ENCODE peak calls at places on chromosome X, in ten cellular contexts. M, D, X, P, Z, E, R, I, L and F are unnamed samples.

GRCh38 chrX:139204576-139204902 is 326.0 kb upstream of the F9 start:
- DNase-seq in I (no peak), X (no peak), L (no peak), Z (no peak), D (no peak), P (no peak), E (no peak), R (no peak), M (no peak), F (no peak)

GRCh38 chrX:20461576-20461975 is 194.9 kb upstream of the RPS6KA3 start:
- DNase-seq in X (no peak), I (no peak), L (no peak), P (no peak), D (no peak), Z (no peak), E (peak), M (no peak), R (no peak), F (no peak)

GRCh38 chrX:133544105-133544504 is 128.8 kb upstream of the GPC4 start:
- DNase-seq in I (no peak), X (no peak), D (no peak), P (no peak), E (peak), Z (peak), L (no peak), M (no peak), R (peak), F (no peak)

GRCh38 chrX:27966955-27967354 is 14.3 kb downstream of the DCAF8L1 start:
- DNase-seq in M (no peak), E (peak), X (no peak), Z (no peak), R (peak), D (no peak), L (no peak), I (no peak), P (no peak), F (no peak)

GRCh38 chrX:154727418-154728323 is 23.2 kb downstream of the GAB3 start:
- DNase-seq in E (peak), L (peak), P (peak), R (peak), I (peak), X (no peak), D (peak), M (no peak), Z (peak), F (no peak)

GRCh38 chrX:154011376-154012335 is 8.0 kb downstream of the IRAK1 start:
- DNase-seq in E (no peak), X (no peak), D (no peak), Z (no peak), P (no peak), M (no peak), L (no peak), R (no peak), I (no peak), F (no peak)

GRCh38 chrX:120791013-120791643 is 84.5 kb downstream of the CT47B1 start:
- DNase-seq in P (no peak), D (peak), R (peak), X (no peak), M (no peak), L (peak), Z (no peak), E (peak), I (peak), F (no peak)

GRCh38 chrX:118973389-118974087 is 880 bp upstream of the LONRF3 start:
- DNase-seq in D (peak), I (no peak), P (peak), Z (peak), E (no peak), X (no peak), M (peak), R (peak), L (peak), F (no peak)

GRCh38 chrX:105837227-105837626 is 14.9 kb downstream of the NRK start:
- DNase-seq in M (no peak), X (no peak), E (peak), L (no peak), R (peak), P (no peak), I (peak), D (no peak), Z (no peak), F (no peak)

GRCh38 chrX:20066968-20067708 is 49.6 kb downstream of the MAP7D2 start:
- DNase-seq in R (peak), X (peak), M (no peak), Z (no peak), D (peak), E (peak), L (no peak), I (no peak), P (no peak), F (no peak)

GRCh38 chrX:13000311-13000811 is 25.5 kb downstream of the TMSB4X start:
- DNase-seq in X (no peak), P (no peak), I (no peak), R (no peak), Z (no peak), L (no peak), E (no peak), M (no peak), D (peak), F (no peak)

GRCh38 chrX:44675364-44676024 is 132.8 kb upstream of the FUNDC1 start:
- DNase-seq in R (peak), Z (peak), P (no peak), M (no peak), E (peak), X (peak), L (no peak), I (no peak), D (peak), F (no peak)

GRCh38 chrX:53445977-53446376 is 11.8 kb upstream of the HSD17B10 start:
- DNase-seq in I (no peak), L (no peak), E (peak), M (no peak), X (peak), D (peak), Z (no peak), P (peak), R (peak), F (no peak)

GRCh38 chrX:31074522-31074921 is 2.7 kb upstream of the FTHL17 start:
- DNase-seq in X (no peak), I (no peak), L (no peak), P (no peak), M (no peak), E (no peak), Z (no peak), R (no peak), D (no peak), F (no peak)

GRCh38 chrX:150690126-150690525 is 3.1 kb upstream of the MTMR1 start:
- DNase-seq in P (no peak), X (no peak), I (no peak), Z (no peak), L (no peak), E (peak), M (no peak), D (peak), R (no peak), F (no peak)

GRCh38 chrX:48961585-48962091 is 4.2 kb upstream of the OTUD5 start:
- DNase-seq in L (no peak), I (no peak), D (no peak), Z (no peak), R (peak), E (peak), P (no peak), M (no peak), X (no peak), F (no peak)

GRCh38 chrX:2484721-2485459 is 15.9 kb downstream of the DHRSX start:
- DNase-seq in E (peak), R (no peak), X (no peak), D (no peak), P (peak), Z (no peak), M (peak), I (no peak), L (no peak), F (no peak)

GRCh38 chrX:2600564-2600963 is 90.5 kb upstream of the CD99 start:
- DNase-seq in M (no peak), I (no peak), P (no peak), E (no peak), R (no peak), Z (no peak), X (no peak), L (peak), D (no peak), F (no peak)

GRCh38 chrX:118968031-118968430 is 6.4 kb upstream of the LONRF3 start:
- DNase-seq in E (no peak), I (no peak), P (no peak), M (no peak), Z (no peak), D (no peak), L (no peak), X (no peak), R (no peak), F (no peak)

GRCh38 chrX:11105080-11105479 is 6.1 kb upstream of the HCCS start:
- DNase-seq in M (no peak), Z (no peak), R (no peak), D (no peak), X (peak), P (no peak), I (no peak), E (peak), L (no peak), F (no peak)

DNA sequence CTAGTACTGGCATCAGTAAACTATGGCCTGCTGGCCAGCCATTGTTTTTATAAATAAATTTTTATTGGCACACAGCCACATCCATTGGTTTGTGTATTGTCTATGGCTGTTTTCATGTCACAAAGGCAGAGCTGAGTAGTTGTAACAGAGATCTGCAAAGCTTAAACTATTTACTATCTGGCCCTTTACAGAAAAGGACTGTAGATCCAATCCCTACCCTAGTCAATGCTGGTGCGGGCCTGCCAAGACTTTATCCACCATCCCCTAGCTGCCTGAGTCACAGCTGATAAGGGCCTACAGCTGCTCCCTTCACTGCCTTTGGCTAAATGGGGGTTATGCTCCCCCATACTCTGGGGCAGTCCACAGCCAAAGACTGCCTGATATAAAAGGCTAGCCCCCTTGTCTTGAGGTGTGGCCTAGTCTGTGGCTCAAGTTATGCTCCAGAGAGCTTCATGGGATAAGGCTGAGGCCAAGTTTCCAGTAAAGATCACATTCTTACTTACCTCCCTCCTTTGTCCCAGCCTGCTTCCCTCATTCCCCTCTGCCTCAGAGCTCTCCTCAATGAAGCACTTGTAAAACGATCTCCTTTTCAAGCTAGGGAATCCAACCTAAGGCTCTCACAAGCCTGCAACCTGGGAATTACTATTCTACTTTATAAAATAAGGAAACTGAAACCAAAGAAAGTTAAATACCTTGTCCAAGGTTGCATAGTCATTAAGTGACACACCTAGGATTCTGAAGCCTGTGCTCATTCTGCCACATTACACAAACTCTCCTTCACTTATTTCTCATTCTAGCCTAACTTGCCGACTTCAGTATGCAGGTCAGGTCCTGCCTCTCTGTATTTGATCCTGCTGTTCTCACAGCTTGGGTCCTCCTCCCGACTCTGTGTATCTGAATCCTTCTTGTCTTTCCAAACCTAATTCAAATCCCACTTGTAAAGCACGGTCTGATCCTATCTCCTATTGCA is 20.7 kb downstream of the ACE2 start:
- DNase-seq in M (no peak), R (peak), X (no peak), D (no peak), I (no peak), Z (no peak), E (peak), P (no peak), L (no peak), F (no peak)
- TF ChIP-seq POLR2A in M (no peak), R (no peak), X (no peak), D (no peak), I (no peak), Z (no peak), E (no peak), P (no peak), L (no peak), F (no peak)

GRCh38 chrX:629230-630006 is 1.2 kb upstream of the SHOX start:
- DNase-seq in X (no peak), L (no peak), D (no peak), E (no peak), I (no peak), Z (no peak), R (no peak), P (no peak), M (peak), F (no peak)

GRCh38 chrX:632391-633042 is 1.9 kb downstream of the SHOX start:
- DNase-seq in R (no peak), I (no peak), Z (no peak), D (no peak), X (no peak), P (no peak), M (peak), E (no peak), L (no peak), F (no peak)

GRCh38 chrX:630007-630921 is at the start of gene SHOX:
- DNase-seq in E (no peak), X (no peak), R (no peak), L (no peak), M (peak), I (no peak), D (no peak), Z (no peak), P (no peak), F (no peak)

GRCh38 chrX:633043-633654 is 2.6 kb downstream of the SHOX start:
- DNase-seq in E (no peak), D (no peak), P (no peak), M (peak), X (no peak), R (no peak), I (no peak), Z (no peak), L (no peak), F (no peak)

GRCh38 chrX:630922-631496 is 418 bp downstream of the SHOX start:
- DNase-seq in I (no peak), E (no peak), Z (no peak), D (no peak), P (no peak), M (peak), L (no peak), X (no peak), R (no peak), F (no peak)
- H3K4me3 ChIP-seq in I (peak), E (no peak), Z (peak), D (no peak), P (no peak), M (no peak), L (peak), X (no peak), R (no peak), F (no peak)

DNA sequence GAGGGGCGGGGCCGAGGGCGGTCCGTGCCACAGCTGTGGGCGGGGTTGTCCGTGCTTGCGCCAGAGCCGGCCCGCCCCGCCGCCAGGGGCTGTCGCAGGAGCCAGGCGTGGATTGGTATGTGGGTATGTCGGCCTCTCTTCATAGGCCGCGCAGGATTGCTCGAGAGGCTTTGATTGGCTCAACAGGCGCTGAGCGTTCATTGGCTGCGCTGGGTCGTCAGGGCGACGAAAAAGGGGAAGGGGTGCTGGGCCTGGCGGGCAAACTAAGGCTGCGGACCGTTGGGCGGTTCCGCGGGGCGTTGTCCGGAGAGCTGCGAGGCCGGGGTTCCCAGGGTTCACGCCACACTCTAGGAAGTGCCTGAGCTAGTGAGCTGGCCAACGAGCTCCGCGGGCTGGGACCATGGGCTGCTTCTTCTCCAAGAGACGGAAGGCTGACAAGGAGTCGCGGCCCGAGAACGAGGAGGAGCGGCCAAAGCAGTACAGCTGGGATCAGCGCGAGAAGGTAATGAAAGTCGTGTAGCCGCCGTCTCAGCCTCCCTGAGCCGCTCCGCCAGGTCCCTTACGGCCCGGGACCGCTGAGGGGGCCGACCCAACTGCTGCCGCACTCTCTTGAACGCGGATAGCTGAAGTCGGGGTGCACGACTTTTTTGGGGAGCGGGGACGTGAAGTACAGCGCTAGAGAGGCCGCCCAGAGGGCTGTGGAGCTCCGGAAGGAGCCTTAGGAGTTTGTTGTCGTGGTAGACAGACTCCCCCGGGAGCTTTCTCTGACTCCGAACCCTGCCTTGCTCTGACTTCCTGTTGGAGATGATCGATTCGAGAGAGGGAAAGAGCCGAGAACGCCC is at the start of gene RP2:
- DNase-seq in L (peak), P (peak), R (peak), E (peak), M (peak), I (peak), X (peak), D (peak), Z (peak), F (peak)
- TF ChIP-seq POLR2A in L (no peak), P (peak), R (peak), E (peak), M (peak), I (peak), X (peak), D (peak), Z (peak), F (peak)

GRCh38 chrX:1394731-1395501 is 3.0 kb upstream of the SLC25A6 start:
- DNase-seq in M (peak), E (no peak), I (peak), D (no peak), P (peak), X (no peak), R (no peak), L (peak), Z (peak), F (no peak)
- H3K4me3 ChIP-seq in M (no peak), E (no peak), I (peak), D (no peak), P (no peak), X (no peak), R (no peak), L (no peak), Z (no peak), F (no peak)

GRCh38 chrX:23374291-23374690 is 39.6 kb downstream of the PTCHD1 start:
- DNase-seq in P (no peak), X (no peak), R (no peak), D (no peak), L (no peak), E (no peak), Z (no peak), I (no peak), M (no peak), F (no peak)
- TF ChIP-seq POLR2A in P (no peak), X (no peak), R (no peak), D (no peak), L (no peak), E (no peak), Z (no peak), I (no peak), M (no peak), F (no peak)